ENCODE peak calls at places on chromosomes 11 and 22, in four cellular contexts. A is GM12878, M is GM12892, K is K562. U is an unnamed sample.

GRCh38 chr22:28917747-28918543 is 34.6 kb downstream of the ZNRF3 start:
- DNase-seq in K (no peak), A (no peak), M (no peak), U (no peak)

GRCh38 chr11:1557904-1558831 is 13.9 kb downstream of the DUSP8 start:
- DNase-seq in M (peak; percentile 19), A (no peak), K (no peak), U (no peak)

GRCh38 chr22:30079952-30080533 is at the start of gene HORMAD2:
- DNase-seq in M (no peak), A (no peak), K (no peak), U (no peak)

GRCh38 chr11:130527648-130528300 is 79.3 kb downstream of the ADAMTS15 start:
- DNase-seq in A (no peak), M (no peak), K (no peak), U (no peak)

GRCh38 chr11:32511926-32512325 is 71.7 kb upstream of the EIF3M start:
- DNase-seq in K (no peak), M (no peak), A (no peak), U (no peak)

GRCh38 chr11:102813484-102813883 is 15.5 kb upstream of the MMP1 start:
- DNase-seq in A (no peak), K (no peak), M (no peak), U (no peak)

GRCh38 chr11:82080160-82080559 is 653.5 kb downstream of the FAM181B start:
- DNase-seq in A (no peak), M (no peak), K (no peak), U (no peak)

GRCh38 chr22:25352294-25352680 is 132.8 kb downstream of the CRYBB2 start:
- DNase-seq in M (no peak), K (no peak), A (no peak), U (no peak)

GRCh38 chr22:24437820-24438328 is 10.5 kb downstream of the ADORA2A start:
- DNase-seq in K (no peak), A (peak; percentile 63), M (peak; percentile 54), U (peak; percentile 56)

GRCh38 chr22:21594865-21595452 is 27.4 kb downstream of the UBE2L3 start:
- DNase-seq in M (no peak), A (no peak), K (no peak), U (no peak)

GRCh38 chr11:65786786-65787636 is at the start of gene OVOL1:
- DNase-seq in K (no peak), A (no peak), M (no peak), U (no peak)

GRCh38 chr11:46338636-46338987 is 8.7 kb upstream of the DGKZ start:
- DNase-seq in M (no peak), A (no peak), K (no peak), U (no peak)

GRCh38 chr11:12671378-12671777 is 2.8 kb upstream of the TEAD1 start:
- DNase-seq in A (no peak), M (no peak), K (no peak), U (no peak)

GRCh38 chr11:123158609-123159008 is 36.4 kb downstream of the CLMP start:
- DNase-seq in M (no peak), K (no peak), A (no peak), U (no peak)

GRCh38 chr11:34160791-34161190 is 55.4 kb downstream of the NAT10 start:
- DNase-seq in K (no peak), A (no peak), M (no peak), U (no peak)

GRCh38 chr22:47277001-47277400 is 514.6 kb downstream of the TBC1D22A start:
- DNase-seq in M (no peak), K (no peak), A (no peak), U (no peak)

GRCh38 chr11:64703048-64703447 is 19.9 kb downstream of the NRXN2 start:
- DNase-seq in K (no peak), A (no peak), M (no peak), U (no peak)

GRCh38 chr11:1022908-1023810 is 13.4 kb downstream of the MUC6 start:
- DNase-seq in M (no peak), A (no peak), K (no peak), U (no peak)

GRCh38 chr11:76794371-76795284 is 11.5 kb downstream of the TSKU start:
- DNase-seq in K (no peak), A (no peak), M (no peak), U (no peak)

GRCh38 chr11:47305734-47306483 is 36.0 kb downstream of the MADD start:
- DNase-seq in M (no peak), K (no peak), A (no peak), U (no peak)

DNA sequence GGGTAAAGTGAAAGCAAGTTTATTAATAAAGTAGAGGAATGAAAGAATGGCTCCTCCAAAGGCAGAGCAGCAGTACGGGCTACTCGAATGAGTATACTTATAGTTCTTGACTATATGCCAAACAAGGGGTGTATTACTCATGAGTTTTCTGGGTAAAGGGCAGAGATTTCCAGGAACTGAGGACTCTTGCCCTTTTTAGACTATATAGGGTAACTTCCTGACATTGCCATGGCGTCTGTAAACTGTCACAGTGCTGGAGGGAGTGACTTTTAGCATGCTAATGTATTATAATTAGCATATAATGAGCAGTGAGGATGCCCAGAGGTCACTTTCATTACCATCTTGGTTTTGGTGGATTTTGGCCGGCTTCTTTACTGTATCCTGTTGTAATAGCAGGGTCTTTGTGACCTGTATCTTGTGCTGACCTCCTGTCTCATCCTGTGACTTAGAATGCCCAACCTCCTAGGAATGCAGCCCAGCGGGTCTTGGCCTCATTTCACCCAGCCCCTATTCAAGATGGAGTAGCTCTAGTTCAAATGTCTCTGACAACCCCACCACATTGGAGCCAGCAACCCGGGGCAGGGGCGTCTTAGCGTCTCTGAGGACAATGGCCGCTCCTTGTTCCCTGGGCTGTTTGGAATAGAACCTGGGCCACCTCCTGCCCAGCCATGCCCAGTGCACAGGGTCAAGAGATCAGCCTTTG is 34.9 kb upstream of the CD82 start:
- DNase-seq in A (no peak), K (peak; percentile 72), M (no peak), U (no peak)
- TF ChIP-seq TAF1 in A (no peak), K (no peak), M (no peak), U (no peak)

GRCh38 chr22:42621505-42622002 is 6.9 kb upstream of the POLDIP3 start:
- DNase-seq in K (peak; percentile 80), A (no peak), M (peak; percentile 87), U (peak; percentile 88)

GRCh38 chr22:42622061-42622710 is 7.5 kb upstream of the POLDIP3 start:
- DNase-seq in M (no peak), A (no peak), K (no peak), U (no peak)

GRCh38 chr22:42617155-42617983 is 2.7 kb upstream of the POLDIP3 start:
- DNase-seq in K (no peak), A (no peak), M (no peak), U (no peak)

GRCh38 chr22:42620084-42620483 is 5.4 kb upstream of the POLDIP3 start:
- DNase-seq in M (no peak), K (no peak), A (no peak), U (no peak)

DNA sequence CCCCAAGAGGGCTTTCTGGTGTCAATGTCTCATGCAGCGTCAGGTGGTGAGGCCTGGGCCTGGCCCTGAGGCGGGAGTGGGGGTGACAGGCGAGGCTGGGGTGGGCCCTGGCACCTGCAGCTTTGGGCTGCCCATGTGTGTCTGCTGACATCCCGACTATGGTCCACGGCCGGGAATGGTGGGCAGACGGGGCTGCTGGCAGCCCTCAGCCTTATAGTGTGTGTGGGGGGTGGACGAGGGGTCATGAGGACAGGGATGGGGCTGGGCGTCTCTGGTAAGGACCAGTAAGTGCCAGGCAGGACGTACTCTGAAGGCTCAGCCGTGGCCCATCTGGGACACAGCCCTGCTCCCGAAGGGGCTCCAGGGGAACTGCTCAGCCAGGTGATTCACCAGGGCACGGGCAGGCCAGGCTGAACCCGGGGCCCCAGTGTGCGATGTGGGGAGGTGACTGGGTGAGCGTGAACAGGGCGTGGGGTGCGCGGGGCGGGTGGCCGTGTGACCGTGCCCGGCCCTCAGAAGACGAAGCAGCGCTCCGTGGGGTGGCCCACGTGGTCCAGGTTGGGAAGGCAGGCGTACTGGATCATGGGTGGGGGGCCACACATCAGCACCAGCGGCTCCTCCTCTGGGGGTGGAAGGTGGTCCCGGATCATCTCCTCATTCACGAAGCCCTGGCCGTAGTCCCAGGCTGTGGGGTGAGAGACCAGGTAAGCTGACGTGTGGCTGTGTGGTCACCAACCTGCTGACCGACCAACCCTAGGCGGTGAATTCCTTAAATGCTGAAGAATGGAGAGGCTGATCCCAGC is 4.8 kb upstream of the POLDIP3 start:
- DNase-seq in M (no peak), K (no peak), A (no peak), U (no peak)
- TF ChIP-seq POLR2A in M (no peak), K (no peak), A (peak; percentile 15), U (no peak)

GRCh38 chr22:39592104-39593060 is 21.8 kb downstream of the CACNA1I start:
- DNase-seq in A (no peak), K (no peak), M (no peak), U (no peak)
- TF ChIP-seq TAF1 in A (no peak), K (no peak), M (no peak), U (no peak)

DNA sequence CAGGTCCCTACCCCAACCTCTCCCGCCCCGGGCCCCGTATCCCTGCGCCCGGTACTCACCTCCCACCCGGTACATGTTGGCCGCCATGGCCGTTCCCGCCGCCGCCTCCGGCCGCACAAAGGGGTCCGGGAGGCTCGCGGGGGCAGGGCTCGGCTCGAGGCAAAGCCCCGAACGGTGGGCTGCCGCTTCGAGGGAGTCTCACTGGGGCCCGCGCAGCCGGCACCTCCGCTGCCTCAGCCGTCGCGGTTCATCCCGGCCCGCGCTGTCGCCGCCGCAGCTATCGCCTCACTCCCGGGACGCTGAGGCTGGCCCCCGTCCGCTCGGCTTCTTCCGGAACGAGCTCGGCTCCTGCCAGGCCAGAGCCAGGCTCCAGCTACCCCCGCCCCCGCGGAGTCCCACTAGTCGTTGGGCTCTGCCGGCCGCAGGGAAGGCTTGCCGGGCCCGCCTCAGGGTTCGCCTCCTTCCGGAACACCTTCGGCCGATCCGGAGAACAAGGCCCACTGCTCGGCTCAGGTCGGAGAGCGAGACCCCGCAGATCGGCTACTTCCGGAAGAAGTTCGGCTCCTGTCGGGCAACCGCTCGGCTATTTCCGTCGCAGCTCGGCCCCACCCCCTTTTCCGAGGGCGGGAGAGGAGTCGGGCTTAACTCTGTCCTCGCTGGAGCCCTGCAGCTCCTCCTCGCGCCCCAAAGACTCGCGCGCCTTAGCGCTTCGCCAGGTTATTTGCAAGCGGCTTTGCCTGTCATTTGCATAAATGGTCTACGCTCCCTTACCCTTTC is at the start of gene MTA2:
- DNase-seq in K (peak; percentile 95), M (peak; percentile 95), A (peak; percentile 87), U (peak; percentile 98)
- TF ChIP-seq POLR2A in K (peak; percentile 81), M (peak; percentile 82), A (peak; percentile 85), U (peak; percentile 50)

GRCh38 chr11:45097721-45098493 is 48.5 kb upstream of the PRDM11 start:
- DNase-seq in K (peak; percentile 58), A (no peak), M (no peak), U (no peak)
- TF ChIP-seq TAF1 in K (no peak), A (no peak), M (no peak), U (no peak)

GRCh38 chr22:39013923-39014722 is at the start of gene APOBEC3C:
- DNase-seq in K (peak; percentile 86), M (peak; percentile 76), A (peak; percentile 79), U (peak; percentile 75)
- TF ChIP-seq POLR2A in K (peak; percentile 81), M (peak; percentile 79), A (peak; percentile 79), U (peak; percentile 84)